ENCODE peak calls at places on chromosomes 1 and 21, in seven cellular contexts. J, E, P, K, V, A and H are unnamed samples. For H3K4me1 and H3K9me3, the result is how much of the 10 kb centered on the place peaks cover.

GRCh38 chr1:177228721-177229088 is 57.9 kb downstream of the BRINP2 start:
- DNase-seq in P (peak), V (no peak), J (peak), K (no peak), E (no peak), A (no peak), H (peak)

GRCh38 chr1:65757531-65757930 is 35.2 kb upstream of the PDE4B start:
- DNase-seq in J (no peak), V (no peak), A (no peak), P (no peak), K (no peak), E (no peak), H (no peak)

GRCh38 chr1:70401974-70402373 is 9.1 kb upstream of the CTH start:
- DNase-seq in E (no peak), A (no peak), V (no peak), J (no peak), K (no peak), P (no peak), H (no peak)

GRCh38 chr1:95057361-95057760 is 15.4 kb downstream of the ALG14 start:
- DNase-seq in V (no peak), K (no peak), P (no peak), A (no peak), E (no peak), J (no peak), H (no peak)

GRCh38 chr1:241591317-241591716 is 48.9 kb downstream of the CHML start:
- DNase-seq in V (no peak), A (no peak), E (no peak), P (peak), K (peak), J (no peak), H (peak)

GRCh38 chr1:24925082-24925779 is 4.8 kb downstream of the RUNX3 start:
- DNase-seq in V (no peak), J (no peak), P (no peak), K (no peak), A (no peak), E (peak), H (no peak)

GRCh38 chr1:180953291-180953747 is 40.6 kb downstream of the KIAA1614 start:
- DNase-seq in V (peak), E (no peak), K (no peak), J (no peak), P (peak), A (no peak), H (no peak)

GRCh38 chr1:35894183-35894582 is 11.2 kb downstream of the AGO1 start:
- DNase-seq in P (no peak), E (no peak), A (no peak), V (no peak), K (no peak), J (peak), H (no peak)

GRCh38 chr1:31797216-31797615 is 18.6 kb downstream of the SPOCD1 start:
- DNase-seq in A (no peak), J (no peak), P (no peak), E (no peak), V (no peak), K (no peak), H (no peak)

GRCh38 chr1:204363335-204364114 is 3.8 kb upstream of the PLEKHA6 start:
- DNase-seq in K (peak), A (peak), E (peak), P (peak), V (peak), J (peak), H (peak)

GRCh38 chr1:30733520-30733919 is 10.1 kb upstream of the MATN1 start:
- DNase-seq in A (no peak), E (no peak), J (no peak), V (no peak), P (no peak), K (no peak), H (no peak)

GRCh38 chr1:18114726-18115410 is 7.3 kb downstream of the IGSF21 start:
- DNase-seq in E (no peak), K (no peak), J (no peak), A (no peak), V (no peak), P (no peak), H (no peak)

GRCh38 chr1:109792056-109792831 is 28.5 kb upstream of the EPS8L3 start:
- DNase-seq in V (peak), E (no peak), A (peak), J (peak), P (peak), K (peak), H (peak)

GRCh38 chr1:26913754-26914619 is at the start of gene NR0B2:
- DNase-seq in E (no peak), K (peak), J (no peak), V (peak), A (no peak), P (no peak), H (no peak)

GRCh38 chr1:233505130-233505529 is 108.8 kb upstream of the KCNK1 start:
- DNase-seq in V (no peak), K (no peak), P (peak), J (no peak), A (no peak), E (no peak), H (no peak)

GRCh38 chr1:59695301-59695700 is 119.4 kb upstream of the HOOK1 start:
- DNase-seq in E (no peak), A (no peak), J (no peak), V (no peak), P (no peak), K (no peak), H (no peak)

GRCh38 chr1:156241311-156241811 is 623 bp upstream of the BGLAP start:
- DNase-seq in K (no peak), A (no peak), J (peak), V (no peak), E (no peak), P (peak), H (no peak)

GRCh38 chr1:85550784-85551516 is 29.6 kb upstream of the CCN1 start:
- DNase-seq in P (peak), A (no peak), V (no peak), E (no peak), K (peak), J (peak), H (peak)

GRCh38 chr1:161914595-161914994 is 109.1 kb downstream of the OLFML2B start:
- DNase-seq in E (no peak), A (no peak), J (no peak), K (no peak), P (no peak), V (no peak), H (no peak)

GRCh38 chr1:40384887-40385286 is 11.4 kb downstream of the SMAP2 start:
- DNase-seq in J (no peak), A (no peak), K (no peak), E (no peak), V (no peak), P (no peak), H (no peak)

GRCh38 chr1:32953495-32953894 is 11.1 kb downstream of the RNF19B start:
- DNase-seq in K (no peak), V (no peak), J (peak), E (no peak), P (peak), A (no peak), H (peak)

DNA sequence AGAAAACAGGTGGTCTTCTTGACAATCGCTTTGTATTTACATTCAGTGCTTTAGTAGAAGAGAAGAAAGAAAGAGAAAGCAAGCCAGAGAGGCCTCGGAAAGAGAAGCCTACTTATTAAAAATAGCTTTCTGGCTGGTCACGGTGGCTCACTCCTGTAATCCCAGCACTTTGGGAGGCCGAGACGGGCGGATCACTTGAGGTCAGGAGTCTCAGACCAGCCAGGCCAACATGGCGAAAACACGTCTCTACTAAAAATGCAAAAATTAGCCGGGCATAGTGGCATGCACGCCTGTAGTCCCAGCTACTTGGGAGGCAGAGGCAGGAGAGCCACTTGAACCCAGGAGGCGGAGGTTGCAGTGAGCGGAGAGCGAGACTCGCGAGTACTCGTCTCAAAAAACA is 1.8 kb upstream of the SLC19A2 start:
- DNase-seq in E (no peak), J (no peak), K (no peak), A (no peak), P (peak), V (no peak), H (no peak)
- H3K4me3 ChIP-seq in E (no peak), J (no peak), K (no peak), A (no peak), P (peak), V (no peak), H (peak)

GRCh38 chr1:21641967-21642366 is 27.2 kb downstream of the RAP1GAP start:
- DNase-seq in J (no peak), V (no peak), K (no peak), P (no peak), A (no peak), E (no peak), H (no peak)
- H3K4me1 ChIP-seq in J (under half), V (under half), K (under half), P (under half), A (under half), E (under half), H (under half)

DNA sequence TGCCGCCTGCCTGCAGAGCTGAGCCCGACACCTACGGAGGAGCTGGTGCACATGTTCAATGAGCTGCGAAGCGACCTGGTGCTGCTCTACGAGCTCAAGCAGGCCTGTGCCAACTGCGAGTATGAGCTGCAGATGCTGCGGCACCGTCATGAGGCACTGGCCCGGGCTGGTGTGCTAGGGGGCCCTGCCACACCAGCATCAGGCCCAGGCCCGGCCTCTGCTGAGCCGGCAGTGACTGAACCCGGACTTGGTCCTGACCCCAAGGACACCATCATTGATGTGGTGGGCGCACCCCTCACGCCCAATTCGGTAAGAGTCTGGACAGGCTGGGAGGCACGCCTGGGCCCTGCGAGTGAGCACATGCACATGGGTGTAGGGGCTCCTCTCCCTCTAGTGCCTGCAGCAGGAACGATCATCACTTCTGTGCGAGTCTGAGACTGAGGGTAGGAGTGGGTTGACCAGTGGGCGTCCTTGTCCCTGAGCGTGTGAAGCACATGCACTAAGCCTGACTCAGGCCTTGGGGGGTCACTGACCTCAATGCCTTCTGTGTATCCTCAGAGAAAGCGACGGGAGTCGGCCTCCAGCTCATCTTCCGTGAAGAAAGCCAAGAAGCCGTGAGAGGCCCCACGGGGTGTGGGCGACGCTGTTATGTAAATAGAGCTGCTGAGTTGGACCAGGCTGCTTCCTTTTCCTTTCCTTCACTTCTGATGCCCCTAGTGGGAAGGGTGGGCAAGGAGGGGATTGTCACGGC is 6.9 kb downstream of the DMAP1 start:
- DNase-seq in P (no peak), A (no peak), K (peak), J (peak), V (no peak), E (no peak), H (no peak)
- H3K9me3 ChIP-seq in P (under half), A (under half), K (under half), J (under half), V (under half), E (under half), H (under half)

DNA sequence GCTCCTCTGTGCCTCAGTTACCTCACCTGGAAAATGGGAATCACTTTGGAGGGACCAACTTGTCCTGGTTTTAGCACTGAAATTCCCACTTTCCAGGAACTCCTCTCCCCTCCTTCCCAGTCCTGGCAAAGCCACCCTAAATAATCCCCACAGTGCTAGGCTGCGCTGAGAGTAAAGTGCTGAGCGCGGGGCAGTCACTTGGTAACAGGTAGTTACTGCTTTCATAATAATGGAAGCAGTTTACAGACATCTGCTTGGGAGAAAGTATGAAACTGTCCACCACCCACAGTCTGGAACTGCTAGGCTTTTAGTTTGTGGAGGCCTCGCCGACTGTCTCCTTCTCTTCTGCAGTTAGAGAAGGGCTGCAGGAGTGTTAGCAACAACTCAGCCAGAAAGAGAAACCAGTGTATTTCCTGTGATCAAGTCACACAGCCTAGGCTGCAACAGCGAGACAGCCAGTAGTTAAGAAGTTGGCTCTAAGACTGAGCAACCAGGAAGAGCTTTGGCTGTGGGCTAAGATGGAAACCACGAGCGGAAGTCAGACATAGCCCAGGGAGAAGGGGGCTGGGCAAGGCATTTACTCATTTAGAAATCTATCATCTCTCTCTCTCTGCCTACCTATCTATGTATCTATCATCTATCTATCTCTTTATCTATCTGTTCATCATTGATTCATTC is 30.8 kb upstream of the ABCG1 start:
- DNase-seq in K (no peak), E (peak), P (no peak), A (no peak), V (no peak), J (no peak), H (no peak)
- H3K4me3 ChIP-seq in K (no peak), E (peak), P (no peak), A (no peak), V (no peak), J (no peak), H (no peak)

DNA sequence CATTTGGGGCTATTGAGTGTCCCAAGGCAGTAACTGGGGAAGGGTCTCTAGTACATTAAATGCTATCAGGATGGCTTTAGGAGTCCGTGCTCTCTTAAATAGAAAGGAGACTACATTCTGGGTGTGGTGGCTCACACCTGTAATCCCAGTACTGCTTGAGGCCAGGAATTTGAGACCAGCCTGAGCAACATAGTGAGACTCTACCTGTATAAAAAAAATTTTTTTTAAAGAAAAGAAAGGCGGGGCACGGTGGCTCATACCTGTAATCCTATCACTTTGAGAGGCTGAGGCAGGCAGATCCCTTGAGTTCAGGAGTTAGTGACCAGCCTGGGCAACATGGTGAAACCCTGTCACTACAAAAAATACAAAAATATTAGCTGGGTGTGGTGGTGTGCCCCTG is 21.5 kb downstream of the OSBPL9 start:
- DNase-seq in J (no peak), K (no peak), E (no peak), P (peak), V (no peak), A (no peak), H (no peak)
- H3K4me1 ChIP-seq in J (under half), K (under half), E (under half), P (under half), V (under half), A (under half), H (under half)

DNA sequence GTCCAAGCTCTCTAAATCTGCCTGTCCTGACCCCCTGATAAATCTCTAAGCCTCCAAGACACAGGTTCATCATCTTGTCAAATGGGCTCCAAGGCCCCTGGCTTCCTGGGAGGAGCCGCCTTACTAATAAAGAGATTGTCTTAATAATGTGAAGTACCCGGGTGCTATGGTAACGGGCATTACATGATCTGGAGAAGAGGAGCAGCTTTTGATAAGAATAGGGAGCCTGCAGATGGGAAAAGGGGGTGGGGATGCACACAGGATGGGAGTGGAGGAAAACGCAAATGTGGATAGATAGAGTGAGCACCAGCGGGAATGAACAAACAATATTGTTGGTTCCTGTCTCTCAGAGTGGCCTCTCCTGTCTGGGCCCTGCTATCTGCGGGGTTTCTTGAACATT is 11.9 kb upstream of the RXRG start:
- DNase-seq in V (no peak), P (no peak), E (no peak), J (no peak), K (no peak), A (no peak), H (no peak)
- H3K9me3 ChIP-seq in V (under half), P (under half), E (under half), J (under half), K (under half), A (under half), H (under half)

DNA sequence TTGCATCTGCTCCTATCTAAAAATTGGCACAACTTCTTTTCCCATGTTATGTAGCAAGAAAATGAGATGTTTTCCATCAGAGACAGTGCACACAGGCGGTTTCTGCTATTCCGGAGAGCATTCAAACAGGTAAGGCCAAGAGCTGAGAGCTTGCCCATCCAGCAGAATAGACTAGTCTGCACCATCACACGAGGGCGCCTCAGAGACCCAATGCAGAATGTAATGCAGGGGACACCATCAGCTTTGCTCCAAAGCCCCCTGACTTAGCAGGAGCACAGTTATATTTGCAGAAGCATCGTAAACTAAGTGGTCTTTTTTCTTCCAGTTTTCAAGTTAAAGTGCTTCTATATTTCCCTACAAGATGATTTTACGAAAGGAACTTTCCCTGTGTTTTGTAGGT is 4.7 kb downstream of the IL24 start:
- DNase-seq in K (no peak), E (no peak), J (no peak), V (no peak), P (no peak), A (no peak), H (no peak)
- H3K4me3 ChIP-seq in K (no peak), E (no peak), J (no peak), V (no peak), P (no peak), A (no peak), H (no peak)